ENCODE peak calls at places on chromosome 16, in four cellular contexts. P is transverse colon, J is IMR-90, E is ascending aorta. L is an unnamed sample.

GRCh38 chr16:71526111-71526998 is at the start of gene CHST4:
- DNase-seq in J (peak; percentile 57), P (no peak), E (no peak), L (peak; percentile 52)

GRCh38 chr16:64311241-64311640 is 810.6 kb downstream of the CDH11 start:
- DNase-seq in P (no peak), E (no peak), J (no peak), L (peak; percentile 7)

GRCh38 chr16:89410794-89411309 is 79.5 kb downstream of the ANKRD11 start:
- DNase-seq in E (peak; percentile 30), J (peak; percentile 86), P (peak; percentile 40), L (peak; percentile 85)

GRCh38 chr16:55021595-55022475 is 91.2 kb downstream of the IRX5 start:
- DNase-seq in P (peak; percentile 13), E (no peak), J (no peak), L (peak; percentile 35)

GRCh38 chr16:77470851-77471250 is 36.0 kb upstream of the ADAMTS18 start:
- DNase-seq in E (no peak), P (no peak), J (no peak), L (no peak)

GRCh38 chr16:6249863-6250262 is 1082.8 kb upstream of the RBFOX1 start:
- DNase-seq in J (no peak), P (no peak), E (no peak), L (no peak)

GRCh38 chr16:3577302-3577752 is at the start of gene NLRC3:
- DNase-seq in J (no peak), P (peak; percentile 28), E (no peak), L (no peak)

GRCh38 chr16:20610192-20610891 is 34.2 kb upstream of the ACSM2B start:
- DNase-seq in E (no peak), P (no peak), J (no peak), L (no peak)

GRCh38 chr16:3712830-3713476 is 4.4 kb downstream of the TRAP1 start:
- DNase-seq in E (no peak), P (no peak), J (no peak), L (no peak)

GRCh38 chr16:17578921-17579876 is 108.4 kb upstream of the XYLT1 start:
- DNase-seq in E (no peak), J (peak; percentile 86), P (peak; percentile 66), L (peak; percentile 71)

GRCh38 chr16:69311533-69312388 is 611 bp downstream of the VPS4A start:
- DNase-seq in E (no peak), P (peak; percentile 46), J (no peak), L (peak; percentile 13)

GRCh38 chr16:8729779-8730334 is 55.4 kb downstream of the ABAT start:
- DNase-seq in P (no peak), J (no peak), E (no peak), L (no peak)

GRCh38 chr16:17241264-17241835 is 229.4 kb downstream of the XYLT1 start:
- DNase-seq in E (no peak), J (no peak), P (no peak), L (no peak)

GRCh38 chr16:84340305-84341040 is 27.9 kb upstream of the ATP2C2 start:
- DNase-seq in E (no peak), J (no peak), P (peak; percentile 88), L (peak; percentile 13)

GRCh38 chr16:11418506-11418905 is 73.2 kb downstream of the RMI2 start:
- DNase-seq in P (no peak), E (no peak), J (no peak), L (no peak)

GRCh38 chr16:57209780-57210179 is 23.7 kb downstream of the RSPRY1 start:
- DNase-seq in E (no peak), J (no peak), P (no peak), L (no peak)

GRCh38 chr16:57203451-57203850 is 17.3 kb downstream of the RSPRY1 start:
- DNase-seq in P (no peak), E (no peak), J (no peak), L (no peak)

GRCh38 chr16:57202095-57202886 is 16.2 kb downstream of the RSPRY1 start:
- DNase-seq in E (no peak), P (no peak), J (no peak), L (no peak)

GRCh38 chr16:57208926-57209325 is 22.8 kb downstream of the RSPRY1 start:
- DNase-seq in P (no peak), E (no peak), J (no peak), L (no peak)

GRCh38 chr16:57204675-57205074 is 18.5 kb downstream of the RSPRY1 start:
- DNase-seq in E (no peak), P (no peak), J (no peak), L (no peak)
- TF ChIP-seq CTCF in E (no peak), P (no peak), J (no peak), L (no peak)

GRCh38 chr16:5035909-5036227 is 2.1 kb upstream of the NAGPA start:
- DNase-seq in E (no peak), J (no peak), P (no peak), L (no peak)

GRCh38 chr16:5032748-5033167 is 977 bp downstream of the NAGPA start:
- DNase-seq in P (peak; percentile 14), J (no peak), E (no peak), L (no peak)

GRCh38 chr16:5033256-5034166 is at the start of gene NAGPA:
- DNase-seq in P (peak; percentile 92), E (peak; percentile 37), J (peak; percentile 81), L (peak; percentile 88)

GRCh38 chr16:5034167-5034523 is 410 bp upstream of the NAGPA start:
- DNase-seq in E (no peak), P (no peak), J (no peak), L (no peak)

GRCh38 chr16:5036228-5037156 is 2.8 kb upstream of the NAGPA start:
- DNase-seq in E (no peak), J (no peak), P (no peak), L (peak; percentile 51)
- H3K4me3 ChIP-seq in E (no peak overlapping the region), J (no peak overlapping the region), P (no peak overlapping the region), L (no peak overlapping the region)

GRCh38 chr16:82625066-82625968 is 1.5 kb upstream of the CDH13 start:
- DNase-seq in J (no peak), P (no peak), E (no peak), L (no peak)

DNA sequence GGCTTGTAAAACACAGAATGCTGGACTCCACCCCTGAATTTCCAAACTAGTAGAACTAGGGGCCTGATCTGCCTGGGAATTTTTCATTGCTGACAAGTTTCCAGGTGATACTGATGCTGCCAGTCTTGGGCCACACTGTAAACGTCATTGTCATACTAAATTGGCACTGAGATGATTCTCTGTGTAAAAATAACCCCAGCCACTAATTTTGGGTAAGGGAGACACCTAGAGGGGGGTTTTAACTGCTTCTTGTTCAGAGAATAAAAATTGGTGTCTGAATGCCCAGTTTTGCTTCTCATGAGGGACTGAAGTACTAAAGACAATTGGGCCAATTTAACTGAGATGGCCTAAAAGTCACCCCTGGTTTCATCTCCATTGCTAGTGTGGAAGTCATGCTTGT is 5.0 kb upstream of the CDH13 start:
- DNase-seq in P (no peak), E (no peak), J (no peak), L (no peak)
- TF ChIP-seq CTCF in P (no peak), E (no peak), J (peak; percentile 22), L (no peak)

DNA sequence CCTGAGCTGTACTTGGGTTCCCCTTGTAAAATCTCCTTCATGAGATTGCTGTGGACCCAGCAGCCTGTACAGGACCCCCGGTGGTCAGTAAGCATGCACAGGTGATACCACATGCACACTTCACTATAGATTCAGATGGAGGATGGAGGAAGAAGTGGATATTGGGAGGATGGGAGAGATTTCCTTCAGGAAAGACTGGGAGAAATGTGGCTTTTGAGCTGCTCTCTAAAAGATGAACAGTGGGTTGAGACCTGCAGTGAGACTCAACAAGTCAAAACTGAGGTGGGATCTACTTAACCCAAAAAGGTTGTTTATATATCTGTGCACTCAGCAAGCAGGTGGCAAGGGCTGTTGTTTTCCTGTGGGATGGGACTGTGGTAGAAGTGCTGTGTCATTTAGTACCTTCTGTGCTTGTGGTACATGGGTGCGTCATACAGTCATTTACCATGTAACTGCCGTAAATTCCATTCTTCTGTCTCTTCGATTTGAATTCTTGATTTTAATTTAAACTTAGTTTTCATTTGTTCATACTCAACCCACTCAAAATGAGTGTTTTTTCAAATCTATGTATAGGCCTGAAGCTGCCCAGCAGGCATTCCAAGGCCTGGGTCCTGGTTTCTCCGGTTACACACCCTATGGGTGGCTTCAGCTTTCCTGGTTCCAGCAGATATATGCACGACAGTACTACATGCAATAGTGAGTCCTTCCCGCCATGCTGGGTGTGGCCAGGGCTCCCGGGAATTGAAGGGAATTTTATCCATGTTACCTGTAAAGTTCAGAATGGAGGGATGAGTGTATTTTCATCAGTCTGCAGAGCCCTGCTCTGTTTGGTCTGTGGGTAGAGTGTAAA is 6.9 kb downstream of the HERPUD1 start:
- DNase-seq in P (no peak), J (no peak), E (no peak), L (no peak)
- H3K4me3 ChIP-seq in P (no peak overlapping the region), J (no peak overlapping the region), E (no peak overlapping the region), L (no peak overlapping the region)

DNA sequence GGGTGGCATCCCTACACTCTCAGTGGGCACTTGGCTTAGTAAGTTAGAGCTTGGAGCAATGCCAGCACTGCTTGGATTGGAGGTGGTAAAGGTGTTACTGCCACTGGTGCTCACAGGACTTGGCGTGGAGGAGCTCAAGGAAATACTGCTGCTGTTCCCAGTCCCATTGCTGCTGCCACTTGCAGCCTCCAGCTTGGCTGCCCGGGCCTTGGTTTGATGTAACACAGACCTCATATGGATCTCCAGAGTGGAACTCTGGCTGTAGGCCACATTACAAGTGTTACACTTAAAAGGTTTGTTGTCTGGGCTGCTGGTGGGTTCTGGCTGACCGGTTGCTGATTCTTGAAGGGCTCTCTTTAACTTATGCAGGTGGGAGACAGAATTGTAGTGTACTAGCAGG is 250.3 kb downstream of the ZFHX3 start:
- DNase-seq in J (no peak), E (no peak), P (no peak), L (no peak)
- TF ChIP-seq CTCF in J (no peak), E (no peak), P (no peak), L (no peak)

L was measured in fibroblast of pulmonary artery.